ENCODE peak calls at places on chromosomes 7 and 10, in eight cellular contexts. Z, V, C, Y, H, D, Q and F are unnamed samples.

GRCh38 chr10:122981066-122981464 is 864 bp downstream of the PSTK start:
- DNase-seq in H (no peak), Q (no peak), C (no peak), D (peak; percentile 62), Y (no peak), V (no peak), Z (no peak), F (no peak)

GRCh38 chr10:88417337-88417736 is 165.8 kb downstream of the RNLS start:
- DNase-seq in H (no peak), D (no peak), Y (no peak), Q (no peak), Z (no peak), C (no peak), V (no peak), F (no peak)

GRCh38 chr7:129218514-129219036 is 6.3 kb upstream of the AHCYL2 start:
- DNase-seq in Y (peak; percentile 96), C (peak; percentile 53), Z (peak; percentile 87), H (peak; percentile 18), V (peak; percentile 90), D (peak; percentile 81), Q (peak; percentile 91), F (peak; percentile 89)

GRCh38 chr10:90288403-90288933 is 569.4 kb downstream of the HTR7 start:
- DNase-seq in H (no peak), C (no peak), Q (no peak), V (no peak), Y (peak; percentile 46), D (no peak), Z (no peak), F (no peak)

GRCh38 chr7:30135271-30135550 is 425 bp downstream of the MTURN start:
- DNase-seq in D (no peak), Z (no peak), V (no peak), Y (no peak), H (no peak), C (no peak), Q (no peak), F (no peak)

GRCh38 chr10:72044417-72045041 is 43.8 kb downstream of the SPOCK2 start:
- DNase-seq in V (no peak), H (peak; percentile 52), Z (peak; percentile 58), Q (no peak), Y (no peak), C (no peak), D (peak; percentile 61), F (no peak)

GRCh38 chr10:122113161-122113944 is 124.4 kb downstream of the TACC2 start:
- DNase-seq in Y (peak; percentile 88), V (peak; percentile 77), H (no peak), Q (peak; percentile 86), Z (peak; percentile 85), D (peak; percentile 78), C (no peak), F (peak; percentile 71)

GRCh38 chr7:98418636-98419315 is 17.9 kb upstream of the BAIAP2L1 start:
- DNase-seq in Q (peak; percentile 58), Z (peak; percentile 74), C (no peak), V (peak; percentile 88), H (no peak), Y (peak; percentile 57), D (peak; percentile 100), F (no peak)